ENCODE peak calls at places on chromosomes 3 and 15, in nine cellular contexts. H, F, W, Z, O, S, E, L and J are unnamed samples.
A peak's percentile ranks its signal among the peaks of the same experiment; 100 is the strongest.

GRCh38 chr3:38637906-38638305 is 11.6 kb downstream of the SCN5A start:
- DNase-seq in E (no peak), Z (no peak), H (no peak), W (no peak), O (no peak), S (no peak), F (no peak), L (peak; percentile 71), J (no peak)

GRCh38 chr3:129282727-129283327 is 4.2 kb downstream of the HMCES start:
- DNase-seq in W (no peak), L (no peak), H (no peak), Z (no peak), O (no peak), F (no peak), S (peak; percentile 77), E (no peak), J (no peak)

GRCh38 chr15:61243984-61244593 is 15.0 kb upstream of the RORA start:
- DNase-seq in F (no peak), O (no peak), E (no peak), L (no peak), H (no peak), Z (no peak), S (peak; percentile 20), W (no peak), J (no peak)

GRCh38 chr3:141530133-141530768 is 43.4 kb downstream of the RASA2 start:
- DNase-seq in W (no peak), L (no peak), S (peak; percentile 82), Z (no peak), E (peak; percentile 16), O (no peak), F (no peak), H (no peak), J (no peak)

GRCh38 chr15:62444104-62445027 is 279.3 kb upstream of the C2CD4B start:
- DNase-seq in Z (no peak), S (peak; percentile 89), W (no peak), E (no peak), O (no peak), F (no peak), H (no peak), L (no peak), J (no peak)

GRCh38 chr15:75362642-75363249 is 5.7 kb downstream of the MAN2C1 start:
- DNase-seq in Z (no peak), F (no peak), H (no peak), S (no peak), L (no peak), W (no peak), O (no peak), E (no peak), J (no peak)

GRCh38 chr3:55489804-55490132 is 2.7 kb upstream of the WNT5A start:
- DNase-seq in W (peak; percentile 72), E (no peak), H (no peak), O (peak; percentile 29), S (no peak), Z (no peak), L (no peak), F (no peak), J (no peak)

GRCh38 chr3:23129817-23130216 is 73.3 kb upstream of the UBE2E2 start:
- DNase-seq in W (no peak), F (no peak), S (no peak), E (no peak), Z (no peak), O (peak; percentile 14), H (no peak), L (no peak), J (no peak)

GRCh38 chr3:8981296-8981695 is 18.0 kb upstream of the RAD18 start:
- DNase-seq in F (no peak), O (no peak), W (no peak), S (no peak), L (no peak), H (no peak), Z (no peak), E (no peak), J (no peak)

GRCh38 chr15:60010467-60011257 is 6.6 kb downstream of the FOXB1 start:
- DNase-seq in O (no peak), F (no peak), L (no peak), Z (no peak), W (no peak), S (no peak), E (no peak), H (no peak), J (no peak)

GRCh38 chr3:23712656-23713559 is 92.8 kb upstream of the UBE2E1 start:
- DNase-seq in F (peak; percentile 80), W (peak; percentile 74), L (peak; percentile 76), E (no peak), O (peak; percentile 86), S (peak; percentile 79), Z (no peak), H (no peak), J (peak; percentile 73)

GRCh38 chr3:15499536-15499935 is 22.0 kb downstream of the COLQ start:
- DNase-seq in H (no peak), E (no peak), F (no peak), S (peak; percentile 28), O (no peak), L (no peak), W (no peak), Z (no peak), J (no peak)

GRCh38 chr15:98754283-98755022 is 106.1 kb downstream of the IGF1R start:
- DNase-seq in H (no peak), L (no peak), E (no peak), S (peak; percentile 58), O (no peak), Z (no peak), F (no peak), W (no peak), J (no peak)

GRCh38 chr3:112090899-112091586 is 4.9 kb downstream of the C3orf52 start:
- DNase-seq in F (no peak), O (peak; percentile 88), H (no peak), W (no peak), L (no peak), E (no peak), S (no peak), Z (no peak), J (no peak)

GRCh38 chr3:134294302-134294925 is 43.8 kb upstream of the RYK start:
- DNase-seq in L (no peak), S (no peak), F (no peak), W (no peak), H (no peak), Z (peak; percentile 54), E (peak; percentile 12), O (no peak), J (no peak)

GRCh38 chr15:63719281-63719680 is 114.5 kb downstream of the HERC1 start:
- DNase-seq in S (no peak), E (no peak), F (no peak), W (no peak), O (no peak), Z (no peak), H (no peak), L (no peak), J (no peak)

GRCh38 chr3:143831208-143831607 is 17.1 kb downstream of the SLC9A9 start:
- DNase-seq in H (no peak), L (no peak), F (no peak), W (no peak), O (no peak), E (no peak), S (peak; percentile 52), Z (no peak), J (no peak)

GRCh38 chr3:188746291-188746783 is 425.4 kb upstream of the TPRG1 start:
- DNase-seq in L (no peak), F (no peak), H (no peak), S (peak; percentile 45), O (no peak), Z (no peak), W (no peak), E (no peak), J (no peak)

GRCh38 chr15:70584838-70585706 is 178.3 kb downstream of the UACA start:
- DNase-seq in W (peak; percentile 84), Z (peak; percentile 18), E (peak; percentile 6), L (no peak), H (peak; percentile 14), O (peak; percentile 41), S (peak; percentile 62), F (no peak), J (no peak)

GRCh38 chr15:80162059-80162554 is 9.3 kb downstream of the FAH start:
- DNase-seq in Z (no peak), F (no peak), S (peak; percentile 56), L (no peak), O (no peak), E (no peak), W (no peak), H (no peak), J (no peak)

GRCh38 chr3:10268930-10269329 is 20.7 kb downstream of the TATDN2 start:
- DNase-seq in Z (no peak), W (no peak), S (no peak), L (no peak), H (no peak), O (no peak), F (no peak), E (no peak), J (no peak)

GRCh38 chr15:39270221-39270835 is 310.6 kb upstream of the THBS1 start:
- DNase-seq in S (no peak), H (no peak), E (no peak), O (no peak), Z (no peak), F (no peak), L (no peak), W (no peak), J (no peak)

GRCh38 chr3:46719044-46719565 is 1.4 kb upstream of the PRSS50 start:
- DNase-seq in W (no peak), L (no peak), S (no peak), O (no peak), Z (no peak), E (no peak), H (no peak), F (no peak), J (no peak)

GRCh38 chr3:193016437-193016887 is 98.8 kb upstream of the MB21D2 start:
- DNase-seq in L (peak; percentile 46), S (peak; percentile 14), W (peak; percentile 18), F (peak; percentile 47), O (no peak), E (no peak), Z (no peak), H (no peak), J (peak; percentile 43)

GRCh38 chr15:76064375-76064774 is 4.6 kb downstream of the TMEM266 start:
- DNase-seq in O (no peak), L (peak; percentile 63), S (no peak), Z (no peak), H (no peak), E (no peak), W (no peak), F (no peak), J (no peak)

GRCh38 chr15:70197318-70197944 is 99.7 kb upstream of the TLE3 start:
- DNase-seq in O (peak; percentile 20), L (no peak), H (no peak), F (no peak), E (no peak), Z (no peak), S (no peak), W (no peak), J (no peak)

GRCh38 chr3:38137615-38138346 is 680 bp upstream of the MYD88 start:
- DNase-seq in O (peak; percentile 32), L (no peak), H (no peak), E (peak; percentile 13), W (peak; percentile 52), F (no peak), Z (no peak), S (no peak), J (no peak)

GRCh38 chr3:27532931-27533607 is 48.9 kb upstream of the SLC4A7 start:
- DNase-seq in H (no peak), S (peak; percentile 32), O (no peak), F (no peak), W (no peak), E (no peak), L (no peak), Z (no peak), J (no peak)

GRCh38 chr15:49423021-49423420 is at the start of gene FGF7:
- DNase-seq in W (no peak), L (no peak), E (no peak), H (no peak), O (no peak), Z (no peak), F (no peak), S (peak; percentile 45), J (no peak)

GRCh38 chr3:153649286-153649839 is 471.8 kb upstream of the ARHGEF26 start:
- DNase-seq in O (no peak), S (no peak), W (no peak), E (no peak), Z (no peak), F (no peak), H (no peak), L (no peak), J (no peak)

GRCh38 chr3:197989651-197990050 is 29.6 kb downstream of the LMLN start:
- DNase-seq in L (no peak), E (no peak), Z (no peak), W (no peak), H (no peak), O (no peak), S (peak; percentile 1), F (no peak), J (no peak)